ENCODE peak calls at places on chromosomes 7 and 10, in five cellular contexts. L is neural progenitor cell, V is fibroblast of lung, G is brain microvascular endothelial cell, R is body of pancreas. H is an unnamed sample.

GRCh38 chr10:68871731-68872342 is 29.3 kb upstream of the DDX50 start:
- DNase-seq in L (peak; percentile 57), R (no peak), V (peak; percentile 99), G (peak; percentile 74), H (no peak)

GRCh38 chr7:27123021-27123476 is 7.5 kb downstream of the HOXA4 start:
- DNase-seq in V (peak; percentile 54), L (no peak), G (no peak), R (no peak), H (no peak)

GRCh38 chr10:42475168-42476098 is 162.9 kb downstream of the ZNF33B start:
- DNase-seq in R (peak; percentile 14), L (no peak), G (peak; percentile 11), V (peak; percentile 70), H (peak; percentile 66)

GRCh38 chr10:7405637-7406036 is 5.2 kb downstream of the SFMBT2 start:
- DNase-seq in L (no peak), R (no peak), V (no peak), G (no peak), H (no peak)

GRCh38 chr10:23065549-23065948 is 29.8 kb upstream of the MSRB2 start:
- DNase-seq in L (no peak), G (peak; percentile 53), V (peak; percentile 78), R (peak; percentile 90), H (peak; percentile 83)

GRCh38 chr7:157432957-157433576 is 96.3 kb downstream of the DNAJB6 start:
- DNase-seq in G (peak; percentile 43), L (peak; percentile 62), V (peak; percentile 36), R (no peak), H (peak; percentile 74)

GRCh38 chr7:148722340-148723165 is 23.9 kb downstream of the CUL1 start:
- DNase-seq in V (no peak), R (peak; percentile 63), G (no peak), L (no peak), H (no peak)

GRCh38 chr10:89369142-89370105 is 8.4 kb upstream of the IFIT1B start:
- DNase-seq in R (no peak), L (peak; percentile 29), G (peak; percentile 48), V (peak; percentile 75), H (peak; percentile 36)

GRCh38 chr10:71025535-71025934 is 137.2 kb upstream of the PCBD1 start:
- DNase-seq in V (no peak), R (no peak), G (no peak), L (no peak), H (no peak)

GRCh38 chr7:1787681-1788235 is 117.7 kb downstream of the ELFN1 start:
- DNase-seq in G (no peak), R (no peak), L (no peak), V (no peak), H (no peak)

GRCh38 chr7:48298779-48299178 is 127.5 kb downstream of the ABCA13 start:
- DNase-seq in G (peak; percentile 93), V (no peak), R (no peak), L (no peak), H (peak; percentile 67)

GRCh38 chr10:57628592-57629284 is 639.0 kb downstream of the IPMK start:
- DNase-seq in V (no peak), L (no peak), G (no peak), R (no peak), H (no peak)

GRCh38 chr7:33310546-33310945 is 181.2 kb downstream of the BBS9 start:
- DNase-seq in R (no peak), G (no peak), L (no peak), V (no peak), H (no peak)

GRCh38 chr7:11366118-11366517 is 392.4 kb downstream of the PHF14 start:
- DNase-seq in L (no peak), V (no peak), G (no peak), R (no peak), H (no peak)

H was measured in AG08396.